ENCODE peak calls at places on chromosomes 16 and 17, in five cellular contexts. G is heart left ventricle, Y is PC-9, K is activated B cell treated with CpG ODN at 0.5 μM for 24 hours, P is GM23338. F is an unnamed sample.

GRCh38 chr17:12097326-12097725 is 76.6 kb downstream of the MAP2K4 start:
- DNase-seq in Y (no peak), K (no peak), G (no peak), P (no peak), F (peak)

GRCh38 chr17:11996722-11997146 is 541 bp downstream of the ZNF18 start:
- DNase-seq in K (no peak), G (no peak), Y (no peak), P (peak), F (peak)

GRCh38 chr17:74777884-74778490 is 1.8 kb upstream of the NAT9 start:
- DNase-seq in K (no peak), G (no peak), P (no peak), Y (no peak), F (no peak)

GRCh38 chr17:44071772-44072171 is 1.2 kb downstream of the G6PC3 start:
- DNase-seq in G (peak), P (no peak), Y (peak), K (no peak), F (peak)

GRCh38 chr17:1177099-1177996 is 2.4 kb downstream of the ABR start:
- DNase-seq in P (no peak), K (no peak), Y (no peak), G (no peak), F (peak)

GRCh38 chr16:68086336-68086821 is 1.2 kb downstream of the NFATC3 start:
- DNase-seq in Y (no peak), G (no peak), P (peak), K (no peak), F (peak)

GRCh38 chr17:45225051-45225700 is 3.5 kb downstream of the FMNL1 start:
- DNase-seq in K (no peak), G (no peak), Y (peak), P (no peak), F (no peak)

GRCh38 chr17:58331815-58332719 is 3.5 kb upstream of the TSPOAP1 start:
- DNase-seq in G (peak), P (no peak), K (peak), Y (no peak), F (no peak)

GRCh38 chr16:50960517-50961202 is 190.4 kb downstream of the SALL1 start:
- DNase-seq in P (peak), Y (no peak), K (no peak), G (no peak), F (no peak)

GRCh38 chr17:68029512-68030215 is 5.9 kb upstream of the KPNA2 start:
- DNase-seq in Y (no peak), K (no peak), P (peak), G (no peak), F (no peak)

GRCh38 chr17:32771396-32771795 is 105.5 kb downstream of the MYO1D start:
- DNase-seq in Y (no peak), G (no peak), P (no peak), K (no peak), F (no peak)

GRCh38 chr17:39027037-39027436 is 59.8 kb upstream of the FBXO47 start:
- DNase-seq in K (no peak), P (peak), G (peak), Y (peak), F (peak)

GRCh38 chr17:17027442-17028058 is 14.7 kb upstream of the MPRIP start:
- DNase-seq in K (no peak), G (no peak), Y (no peak), P (no peak), F (no peak)

GRCh38 chr16:86618431-86619262 is 40.3 kb downstream of the FOXL1 start:
- DNase-seq in P (no peak), Y (no peak), K (no peak), G (no peak), F (peak)

GRCh38 chr16:67547423-67548264 is 14.7 kb upstream of the CTCF start:
- DNase-seq in P (no peak), G (no peak), Y (no peak), K (peak), F (no peak)

GRCh38 chr17:73404246-73404645 is 92.4 kb upstream of the CDC42EP4 start:
- DNase-seq in K (no peak), Y (no peak), G (no peak), P (no peak), F (no peak)

GRCh38 chr16:48452991-48453760 is 68.0 kb upstream of the SIAH1 start:
- DNase-seq in G (peak), P (no peak), K (no peak), Y (peak), F (no peak)

GRCh38 chr16:10037771-10038170 is 144.5 kb downstream of the GRIN2A start:
- DNase-seq in G (no peak), Y (no peak), P (no peak), K (no peak), F (no peak)

GRCh38 chr17:56681561-56682266 is 88.2 kb downstream of the NOG start:
- DNase-seq in G (no peak), K (no peak), Y (peak), P (no peak), F (peak)

GRCh38 chr16:55567382-55567781 is 898 bp downstream of the CAPNS2 start:
- DNase-seq in P (no peak), G (no peak), K (no peak), Y (no peak), F (peak)

GRCh38 chr17:50258647-50259483 is 15.4 kb upstream of the TMEM92 start:
- DNase-seq in Y (no peak), P (no peak), G (no peak), K (no peak), F (peak)

GRCh38 chr16:49127103-49127502 is 154.5 kb downstream of the CBLN1 start:
- DNase-seq in Y (no peak), K (no peak), P (peak), G (no peak), F (no peak)

GRCh38 chr16:71609066-71609465 is 16.9 kb upstream of the MARVELD3 start:
- DNase-seq in G (no peak), P (no peak), Y (no peak), K (no peak), F (no peak)

GRCh38 chr16:81318711-81319110 is 3.9 kb downstream of the GAN start:
- DNase-seq in G (no peak), K (no peak), P (peak), Y (no peak), F (no peak)
- TF ChIP-seq CTCF in G (no peak), K (no peak), P (no peak), Y (no peak), F (no peak)

DNA sequence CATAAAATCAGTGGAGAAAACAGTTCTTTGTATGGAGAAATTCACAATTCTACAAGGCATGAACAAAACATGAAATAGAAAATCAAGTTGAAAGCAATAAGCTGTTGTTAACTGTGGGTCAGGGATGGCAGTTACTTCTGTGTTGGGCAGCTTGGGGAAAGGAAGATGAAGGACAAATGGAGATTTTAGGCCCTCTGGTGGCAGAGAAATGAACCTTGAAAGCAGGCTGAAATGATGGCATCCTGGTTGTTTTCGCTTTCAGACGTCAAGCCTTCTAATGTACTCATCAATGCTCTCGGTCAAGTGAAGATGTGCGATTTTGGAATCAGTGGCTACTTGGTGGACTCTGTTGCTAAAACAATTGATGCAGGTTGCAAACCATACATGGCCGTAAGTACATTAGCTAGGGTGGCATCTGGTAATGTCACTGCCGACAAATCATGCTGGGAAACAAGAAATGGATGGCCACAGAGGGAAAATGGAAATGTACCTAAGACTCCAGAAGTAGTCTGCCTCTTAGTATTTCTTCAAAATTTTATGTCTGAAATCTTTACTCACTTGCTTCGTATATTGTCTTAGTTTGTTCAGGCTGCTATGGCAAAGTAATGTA is 108.9 kb downstream of the MAP2K6 start:
- DNase-seq in P (peak), G (no peak), Y (peak), K (no peak), F (peak)
- TF ChIP-seq CTCF in P (peak), G (peak), Y (peak), K (no peak), F (peak)

DNA sequence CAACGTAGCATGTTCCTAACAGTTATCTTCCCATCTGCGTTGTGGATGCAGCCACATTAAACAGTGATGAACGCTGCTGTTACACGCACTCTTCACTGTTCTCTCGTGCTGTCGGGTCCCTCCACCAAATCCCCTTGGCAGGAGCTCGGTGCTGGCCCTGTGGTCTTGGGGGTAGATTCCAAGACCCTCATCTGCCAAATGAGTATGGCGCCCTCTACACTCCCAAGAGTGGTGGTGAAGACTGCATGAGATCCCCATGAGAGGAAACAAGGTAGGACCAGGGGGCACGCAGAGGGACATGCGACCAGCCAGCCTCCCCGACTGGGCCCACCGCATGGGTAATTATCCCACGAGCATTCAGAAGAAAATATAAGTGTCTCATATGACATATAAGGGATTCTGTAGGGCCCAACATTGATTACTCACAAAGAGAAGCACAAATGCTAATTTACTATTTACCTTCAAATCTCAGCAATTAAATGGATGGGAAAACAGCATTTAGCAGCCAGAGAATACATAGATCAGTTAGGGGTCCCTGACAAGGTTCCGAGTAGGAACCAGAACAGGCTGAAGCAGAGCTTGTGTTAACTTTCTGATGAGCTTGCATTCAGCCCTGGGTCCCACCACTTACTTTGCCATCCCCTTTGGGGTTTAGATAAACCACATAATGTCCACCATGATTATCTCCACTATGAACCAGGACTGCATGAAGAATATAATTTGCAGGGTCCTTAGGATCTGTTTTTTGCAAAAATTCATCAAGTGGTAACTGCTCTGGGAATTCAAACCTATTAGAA is 23.8 kb downstream of the LITAFD start:
- DNase-seq in Y (no peak), P (peak), K (no peak), G (no peak), F (no peak)
- TF ChIP-seq CTCF in Y (no peak), P (peak), K (no peak), G (no peak), F (peak)

DNA sequence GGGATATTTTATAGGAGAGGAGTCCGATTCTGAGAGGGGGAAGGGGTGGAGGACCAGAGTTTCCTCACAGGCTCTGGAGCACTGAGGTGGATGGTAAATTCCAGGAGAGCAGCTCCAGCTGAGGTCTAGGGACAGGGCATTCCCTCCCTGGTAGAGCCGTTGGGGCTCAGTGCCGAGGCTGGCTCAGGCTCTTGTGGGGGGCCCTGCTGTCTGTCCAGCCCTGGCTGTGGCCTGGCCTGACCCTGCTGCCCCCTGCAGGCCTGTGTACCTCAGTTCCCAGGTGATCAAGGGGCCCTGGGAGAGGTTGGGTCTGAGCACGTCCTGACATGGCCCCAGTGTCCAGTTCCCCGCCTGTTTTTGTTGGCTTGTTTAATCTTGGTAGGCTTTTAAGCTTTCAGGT is 16.8 kb downstream of the ZNF750 start:
- DNase-seq in K (no peak), G (peak), Y (no peak), P (peak), F (no peak)
- TF ChIP-seq CTCF in K (no peak), G (peak), Y (no peak), P (peak), F (peak)

DNA sequence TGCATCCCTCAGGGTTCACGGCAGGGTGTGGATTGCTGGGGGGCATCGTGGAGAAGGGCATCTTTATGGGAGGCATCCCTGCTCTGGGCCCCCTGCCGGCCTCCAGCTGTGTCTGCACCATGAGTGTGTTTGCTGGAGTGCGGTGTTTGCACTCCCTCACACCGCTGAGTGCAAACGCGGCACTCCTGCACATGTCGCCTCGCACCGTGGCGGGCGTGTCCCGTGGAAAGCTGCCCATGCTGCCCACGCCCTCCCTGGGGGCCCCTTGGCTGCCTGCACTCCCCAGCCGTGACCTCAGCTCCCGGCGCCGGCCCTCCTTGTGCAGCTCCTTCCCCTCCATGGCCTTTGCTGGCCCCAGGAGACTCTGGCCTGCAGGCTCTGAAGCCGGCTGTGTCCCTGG is 74.6 kb upstream of the ZNF750 start:
- DNase-seq in P (no peak), Y (no peak), K (no peak), G (no peak), F (peak)
- TF ChIP-seq CTCF in P (no peak), Y (no peak), K (no peak), G (peak), F (peak)

GRCh38 chr17:15882058-15882720 is 62.7 kb upstream of the ADORA2B start:
- DNase-seq in K (no peak), G (no peak), Y (no peak), P (peak), F (no peak)
- TF ChIP-seq CTCF in K (no peak), G (no peak), Y (no peak), P (peak), F (peak)

GRCh38 chr16:64202571-64202970 is 919.3 kb downstream of the CDH11 start:
- DNase-seq in Y (no peak), K (no peak), G (no peak), P (no peak), F (no peak)
- TF ChIP-seq CTCF in Y (no peak), K (no peak), G (no peak), P (no peak), F (no peak)

GRCh38 chr16:1160773-1161348 is 8.0 kb downstream of the CACNA1H start:
- DNase-seq in Y (no peak), P (no peak), G (no peak), K (no peak), F (no peak)

GRCh38 chr16:1158456-1159324 is 5.8 kb downstream of the CACNA1H start:
- DNase-seq in Y (no peak), G (peak), P (peak), K (no peak), F (peak)

GRCh38 chr16:1159325-1159972 is 6.5 kb downstream of the CACNA1H start:
- DNase-seq in Y (no peak), P (no peak), G (no peak), K (no peak), F (no peak)

GRCh38 chr16:1157639-1158455 is 4.9 kb downstream of the CACNA1H start:
- DNase-seq in Y (no peak), K (no peak), P (no peak), G (no peak), F (no peak)

GRCh38 chr16:1159973-1160772 is 7.3 kb downstream of the CACNA1H start:
- DNase-seq in Y (peak), K (no peak), G (no peak), P (no peak), F (no peak)
- TF ChIP-seq CTCF in Y (no peak), K (no peak), G (no peak), P (no peak), F (no peak)

DNA sequence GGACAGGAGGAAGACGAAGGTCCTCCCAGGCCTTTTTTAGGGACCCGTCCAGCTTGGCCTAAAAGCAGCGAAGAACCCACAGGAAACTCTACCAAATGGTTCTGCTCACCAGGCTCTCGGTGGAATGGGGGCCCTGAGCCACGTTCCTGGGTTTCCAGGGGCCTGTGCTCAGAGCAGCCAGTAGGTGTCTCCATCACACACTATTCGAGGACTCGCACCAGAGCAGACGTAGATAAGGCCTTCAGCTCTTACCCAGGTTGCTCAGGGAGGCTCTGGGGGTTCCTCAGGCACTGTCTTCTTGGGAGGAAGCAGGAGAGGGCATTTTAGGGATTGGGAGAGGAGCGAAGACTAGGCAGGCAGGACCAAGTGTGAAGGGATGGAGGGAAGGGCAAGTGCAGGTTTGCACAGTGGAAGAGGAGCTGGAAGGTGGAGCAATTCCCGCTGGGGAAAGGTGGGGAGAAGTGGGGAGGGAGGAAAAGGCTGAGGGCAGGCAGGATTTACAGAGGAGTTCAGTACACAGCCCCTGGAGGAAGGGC is 157.1 kb downstream of the RGS9 start:
- DNase-seq in K (no peak), P (peak), Y (peak), G (peak), F (peak)
- TF ChIP-seq CTCF in K (no peak), P (peak), Y (peak), G (peak), F (peak)